ENCODE peak calls at places on chromosomes 6 and 20, in five cellular contexts. L is foreskin fibroblast, A is BE2C, N is HFFc6, P is fibroblast of lung. Y is an unnamed sample.

GRCh38 chr6:17470953-17471335 is 77.5 kb downstream of the CAP2 start:
- DNase-seq in L (peak), A (no peak), N (no peak), P (peak), Y (no peak)

GRCh38 chr20:9999660-10000059 is 35.1 kb upstream of the ANKEF1 start:
- DNase-seq in L (no peak), A (peak), N (no peak), P (no peak), Y (no peak)

GRCh38 chr6:150878347-150879213 is 13.1 kb downstream of the MTHFD1L start:
- DNase-seq in L (no peak), A (no peak), N (no peak), P (no peak), Y (no peak)

GRCh38 chr20:5658897-5659296 is 91.3 kb upstream of the SHLD1 start:
- DNase-seq in L (peak), A (no peak), N (peak), P (peak), Y (peak)

GRCh38 chr6:128725271-128726233 is 157.4 kb upstream of the LAMA2 start:
- DNase-seq in L (peak), A (peak), N (peak), P (peak), Y (peak)

GRCh38 chr20:17676942-17677341 is 5.1 kb downstream of the RRBP1 start:
- DNase-seq in L (peak), A (no peak), N (no peak), P (no peak), Y (no peak)

GRCh38 chr6:98769546-98769945 is 64.8 kb upstream of the POU3F2 start:
- DNase-seq in L (no peak), A (peak), N (no peak), P (no peak), Y (peak)

GRCh38 chr6:109791301-109791700 is 100.2 kb downstream of the FIG4 start:
- DNase-seq in L (no peak), A (no peak), N (no peak), P (no peak), Y (no peak)

GRCh38 chr6:115969207-115969929 is 91.3 kb downstream of the FRK start:
- DNase-seq in L (no peak), A (no peak), N (no peak), P (no peak), Y (peak)

GRCh38 chr6:18551228-18551627 is 164.1 kb downstream of the RNF144B start:
- DNase-seq in L (peak), A (no peak), N (peak), P (peak), Y (peak)

GRCh38 chr6:95364016-95364604 is 213.2 kb upstream of the MANEA start:
- DNase-seq in L (no peak), A (no peak), N (peak), P (peak), Y (peak)

GRCh38 chr6:33978593-33979150 is 167.2 kb downstream of the GRM4 start:
- DNase-seq in L (no peak), A (no peak), N (no peak), P (no peak), Y (no peak)

GRCh38 chr20:44426879-44427785 is 48.5 kb upstream of the TTPAL start:
- DNase-seq in L (no peak), A (no peak), N (no peak), P (no peak), Y (no peak)

GRCh38 chr6:37819802-37820712 is 530 bp downstream of the ZFAND3 start:
- DNase-seq in L (peak), A (peak), N (peak), P (peak), Y (peak)

GRCh38 chr20:19370076-19371075 is 157.9 kb downstream of the SLC24A3 start:
- DNase-seq in L (no peak), A (no peak), N (no peak), P (no peak), Y (no peak)

GRCh38 chr6:36196049-36196879 is at the start of gene BRPF3:
- DNase-seq in L (peak), A (peak), N (peak), P (peak), Y (peak)

GRCh38 chr20:22546344-22546743 is 38.0 kb downstream of the FOXA2 start:
- DNase-seq in L (no peak), A (no peak), N (no peak), P (no peak), Y (no peak)

GRCh38 chr6:150549007-150549406 is 50.7 kb upstream of the PLEKHG1 start:
- DNase-seq in L (no peak), A (no peak), N (no peak), P (no peak), Y (no peak)

GRCh38 chr6:79421001-79421411 is 116.2 kb downstream of the LCA5 start:
- DNase-seq in L (peak), A (no peak), N (peak), P (peak), Y (peak)

GRCh38 chr6:11500008-11500407 is 37.5 kb upstream of the TMEM170B start:
- DNase-seq in L (no peak), A (no peak), N (peak), P (peak), Y (peak)

GRCh38 chr6:145733770-145734169 is 1.6 kb downstream of the EPM2A start:
- DNase-seq in L (no peak), A (no peak), N (no peak), P (no peak), Y (no peak)

GRCh38 chr20:41366546-41367392 is at the start of gene EMILIN3:
- DNase-seq in L (no peak), A (peak), N (no peak), P (no peak), Y (no peak)

GRCh38 chr6:116682334-116682712 is 1.3 kb downstream of the KPNA5 start:
- DNase-seq in L (peak), A (no peak), N (no peak), P (peak), Y (peak)

GRCh38 chr6:156182356-156182755 is 594.8 kb upstream of the ARID1B start:
- DNase-seq in L (no peak), A (no peak), N (no peak), P (no peak), Y (no peak)

GRCh38 chr20:51104960-51105460 is 82.1 kb upstream of the KCNG1 start:
- DNase-seq in L (no peak), A (no peak), N (no peak), P (no peak), Y (no peak)

GRCh38 chr20:15576401-15576800 is 996.8 kb downstream of the KIF16B start:
- DNase-seq in L (peak), A (no peak), N (no peak), P (peak), Y (peak)

GRCh38 chr20:63372971-63373885 is 12.1 kb upstream of the CHRNA4 start:
- DNase-seq in L (no peak), A (no peak), N (no peak), P (no peak), Y (no peak)

GRCh38 chr20:32573167-32573851 is 11.8 kb downstream of the NOL4L start:
- DNase-seq in L (no peak), A (no peak), N (no peak), P (no peak), Y (no peak)

GRCh38 chr6:84798257-84798656 is 33.9 kb upstream of the TBX18 start:
- DNase-seq in L (peak), A (no peak), N (no peak), P (peak), Y (peak)

GRCh38 chr6:31663961-31664789 is 622 bp downstream of the GPANK1 start:
- DNase-seq in L (peak), A (peak), N (peak), P (peak), Y (peak)

GRCh38 chr20:11080010-11080409 is 406.2 kb upstream of the JAG1 start:
- DNase-seq in L (no peak), A (no peak), N (no peak), P (no peak), Y (no peak)

GRCh38 chr6:84026721-84027164 is 6.8 kb upstream of the MRAP2 start:
- DNase-seq in L (no peak), A (no peak), N (no peak), P (no peak), Y (no peak)

GRCh38 chr6:144314562-144314961 is 29.4 kb downstream of the UTRN start:
- DNase-seq in L (no peak), A (no peak), N (no peak), P (no peak), Y (no peak)

GRCh38 chr6:39086294-39086693 is 28.7 kb downstream of the SAYSD1 start:
- DNase-seq in L (no peak), A (no peak), N (no peak), P (no peak), Y (no peak)

GRCh38 chr6:41650120-41650519 is 11.9 kb downstream of the MDFI start:
- DNase-seq in L (no peak), A (no peak), N (no peak), P (no peak), Y (no peak)

GRCh38 chr6:5764401-5764955 is 242.2 kb downstream of the NRN1 start:
- DNase-seq in L (peak), A (no peak), N (peak), P (peak), Y (peak)

GRCh38 chr6:43644940-43645612 is at the start of gene RSPH9:
- DNase-seq in L (peak), A (peak), N (no peak), P (peak), Y (peak)

GRCh38 chr6:131597448-131597847 is 24.4 kb downstream of the ARG1 start:
- DNase-seq in L (no peak), A (no peak), N (no peak), P (peak), Y (no peak)
- TF ChIP-seq CTCF in L (peak), A (peak), N (peak), P (peak), Y (peak)

GRCh38 chr20:54197621-54198604 is 10.0 kb upstream of the PFDN4 start:
- DNase-seq in L (peak), A (no peak), N (peak), P (peak), Y (peak)

GRCh38 chr20:54195483-54196472 is 12.1 kb upstream of the PFDN4 start:
- DNase-seq in L (no peak), A (no peak), N (no peak), P (no peak), Y (no peak)

GRCh38 chr20:54199283-54199682 is 8.6 kb upstream of the PFDN4 start:
- DNase-seq in L (no peak), A (no peak), N (no peak), P (no peak), Y (no peak)

GRCh38 chr20:54193817-54194216 is 14.1 kb upstream of the PFDN4 start:
- DNase-seq in L (no peak), A (no peak), N (no peak), P (no peak), Y (no peak)

DNA sequence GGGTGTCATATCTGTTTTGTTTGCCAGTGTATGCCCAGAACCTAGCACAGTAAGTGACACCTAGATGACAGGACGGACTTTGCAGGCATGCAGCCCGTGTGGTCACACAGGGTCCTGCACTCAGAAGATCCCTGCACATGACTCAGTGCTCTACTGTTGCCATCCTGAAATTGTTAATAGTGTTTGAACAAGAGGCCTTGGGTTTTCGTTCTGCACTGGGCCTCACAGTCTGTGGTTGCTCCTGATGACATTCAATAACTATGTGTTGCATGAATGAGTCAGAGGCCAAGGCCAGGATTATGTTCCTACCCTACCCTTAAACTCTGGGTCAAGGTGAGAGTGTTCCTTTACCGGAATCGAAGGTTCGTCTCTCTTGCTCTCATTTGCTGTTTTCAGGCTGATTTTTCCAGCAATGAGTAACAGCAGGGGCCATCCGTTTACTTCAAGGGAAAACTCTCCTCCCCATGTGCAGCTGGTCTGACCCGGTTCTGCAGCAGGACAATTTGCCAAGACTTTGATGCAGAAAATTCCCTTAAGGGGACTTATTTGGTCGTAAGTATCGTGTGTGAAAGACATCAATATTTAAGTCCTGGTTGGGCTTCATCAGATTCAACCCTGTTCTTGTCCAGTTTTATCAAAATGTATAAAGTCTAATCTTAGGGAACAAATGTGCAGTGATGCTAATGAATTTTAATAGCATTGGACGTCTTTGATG is 13.0 kb upstream of the PFDN4 start:
- DNase-seq in L (no peak), A (no peak), N (peak), P (no peak), Y (no peak)
- TF ChIP-seq CTCF in L (no peak), A (peak), N (peak), P (peak), Y (peak)

DNA sequence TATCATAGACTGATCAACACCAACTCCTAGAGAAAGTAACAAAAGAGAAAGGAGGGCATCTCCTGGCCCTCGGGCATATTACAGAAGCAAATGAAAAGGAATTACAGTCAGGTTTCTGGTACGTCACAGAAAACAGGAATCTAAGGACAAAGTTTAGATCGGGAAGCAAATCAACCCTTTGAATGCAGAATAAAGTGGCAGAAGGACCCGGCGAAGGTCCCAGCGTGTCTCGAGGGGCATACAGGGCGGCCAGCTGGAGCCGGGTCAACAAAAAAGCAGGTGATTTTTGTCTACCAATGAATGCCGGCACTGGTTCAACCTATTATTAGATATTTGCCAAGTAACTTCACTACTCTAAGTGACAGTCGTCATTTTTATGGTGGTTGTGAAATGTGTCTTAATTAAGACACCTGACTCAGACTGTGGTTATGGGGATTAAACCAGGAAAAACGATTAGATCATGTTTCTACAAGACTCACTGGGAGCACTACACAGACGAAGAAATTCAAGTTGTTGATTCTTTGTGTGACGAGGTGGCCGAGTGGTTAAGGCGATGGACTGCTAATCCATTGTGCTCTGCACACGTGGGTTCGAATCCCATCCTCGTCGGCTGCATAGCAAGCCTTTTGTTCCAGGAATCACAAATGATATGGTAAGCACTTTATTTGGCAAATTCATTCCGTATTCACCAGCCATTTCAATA is 12.4 kb upstream of the ZSCAN9 start:
- DNase-seq in L (peak), A (peak), N (peak), P (peak), Y (peak)
- TF ChIP-seq CTCF in L (no peak), A (no peak), N (peak), P (no peak), Y (no peak)

GRCh38 chr6:9455794-9456193 is 959.1 kb downstream of the TFAP2A start:
- DNase-seq in L (no peak), A (no peak), N (no peak), P (no peak), Y (no peak)
- TF ChIP-seq CTCF in L (no peak), A (no peak), N (no peak), P (no peak), Y (no peak)

GRCh38 chr6:3068329-3069223 is at the start of gene RIPK1:
- DNase-seq in L (peak), A (peak), N (peak), P (peak), Y (peak)
- TF ChIP-seq CTCF in L (peak), A (peak), N (peak), P (peak), Y (peak)

DNA sequence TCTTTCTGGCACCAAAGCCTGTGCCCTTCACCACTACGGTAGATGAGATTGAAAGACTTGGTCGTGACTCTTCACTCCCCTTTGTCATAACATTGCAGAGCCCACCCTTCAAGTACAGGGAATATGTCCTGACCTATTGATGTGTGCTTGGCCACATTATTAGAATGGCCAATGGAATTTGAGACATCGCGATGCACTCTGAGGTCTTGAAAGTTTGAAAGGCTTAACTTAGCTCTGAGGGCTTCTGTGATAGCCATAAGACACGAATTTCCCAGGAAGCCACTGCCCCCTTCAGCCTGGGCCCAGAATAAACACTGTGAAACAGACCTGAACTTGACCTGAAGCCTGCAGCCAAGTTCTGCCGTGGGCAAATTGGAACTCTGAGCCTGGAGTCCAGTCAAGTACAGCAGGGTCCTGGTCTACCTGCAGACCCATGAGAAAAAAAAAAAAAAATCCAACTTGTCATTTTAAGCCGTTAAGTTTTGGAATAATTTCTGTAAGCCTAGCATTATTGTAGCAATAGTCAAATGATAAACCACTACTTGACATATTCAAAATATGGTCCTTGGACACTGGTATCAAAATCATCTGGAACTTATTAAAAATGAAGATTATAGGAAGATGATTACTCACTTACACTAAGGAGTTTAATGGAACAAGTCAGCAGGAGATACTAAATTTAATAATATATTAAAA is 36.9 kb upstream of the TRAF3IP2 start:
- DNase-seq in L (no peak), A (peak), N (peak), P (peak), Y (peak)
- TF ChIP-seq CTCF in L (peak), A (peak), N (peak), P (peak), Y (peak)

GRCh38 chr20:46252352-46253091 is 55.8 kb downstream of the CDH22 start:
- DNase-seq in L (no peak), A (no peak), N (no peak), P (no peak), Y (no peak)

GRCh38 chr20:46255440-46256104 is 52.7 kb downstream of the CDH22 start:
- DNase-seq in L (no peak), A (peak), N (peak), P (no peak), Y (peak)

GRCh38 chr20:46250772-46251171 is 57.5 kb downstream of the CDH22 start:
- DNase-seq in L (no peak), A (no peak), N (no peak), P (no peak), Y (no peak)

GRCh38 chr20:46251211-46251673 is 57.1 kb downstream of the CDH22 start:
- DNase-seq in L (no peak), A (no peak), N (no peak), P (no peak), Y (no peak)

GRCh38 chr20:46253391-46253790 is 54.9 kb downstream of the CDH22 start:
- DNase-seq in L (no peak), A (peak), N (no peak), P (no peak), Y (no peak)
- TF ChIP-seq CTCF in L (no peak), A (peak), N (peak), P (peak), Y (no peak)

GRCh38 chr20:38551056-38551626 is 29.9 kb upstream of the ADIG start:
- DNase-seq in L (no peak), A (no peak), N (no peak), P (no peak), Y (no peak)

GRCh38 chr20:38547288-38547825 is 33.6 kb upstream of the ADIG start:
- DNase-seq in L (no peak), A (no peak), N (no peak), P (no peak), Y (no peak)

GRCh38 chr20:38545771-38546170 is 35.2 kb upstream of the ADIG start:
- DNase-seq in L (no peak), A (no peak), N (no peak), P (no peak), Y (no peak)

GRCh38 chr20:38548356-38549083 is 32.5 kb upstream of the ADIG start:
- DNase-seq in L (no peak), A (no peak), N (no peak), P (no peak), Y (no peak)

GRCh38 chr20:38550274-38550673 is 30.7 kb upstream of the ADIG start:
- DNase-seq in L (no peak), A (no peak), N (no peak), P (no peak), Y (no peak)
- TF ChIP-seq CTCF in L (no peak), A (peak), N (peak), P (peak), Y (no peak)

DNA sequence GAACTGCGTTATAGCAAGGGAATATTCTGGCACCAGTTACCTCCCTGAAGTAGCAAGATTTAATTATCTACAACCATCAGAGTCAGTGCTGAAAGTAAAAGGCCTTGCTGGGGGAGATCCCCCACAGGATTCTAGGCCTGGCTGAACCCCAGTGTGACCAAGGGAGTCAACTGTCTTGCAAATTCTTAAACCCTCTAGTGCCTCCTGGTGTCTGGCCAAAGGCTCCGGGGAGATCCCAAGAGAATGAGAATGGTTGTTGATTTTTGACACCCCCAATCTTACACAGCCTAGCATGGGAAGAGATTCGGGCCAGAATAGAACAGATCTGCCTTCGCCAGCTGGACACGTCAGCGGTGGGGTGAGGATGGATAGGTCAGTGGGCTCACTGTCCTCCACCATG is 179.4 kb downstream of the ERMARD start:
- DNase-seq in L (no peak), A (no peak), N (no peak), P (no peak), Y (no peak)
- TF ChIP-seq CTCF in L (no peak), A (no peak), N (no peak), P (no peak), Y (no peak)

GRCh38 chr20:49812463-49813304 is at the start of gene SLC9A8:
- DNase-seq in L (peak), A (peak), N (peak), P (peak), Y (peak)
- TF ChIP-seq CTCF in L (peak), A (peak), N (peak), P (peak), Y (peak)

Y was measured in astrocyte of the spinal cord.